ENCODE peak calls at places on chromosomes 13 and 19, in ten cellular contexts. A is nephron progenitor cell; Z is CD8-positive, alpha-beta T cell; O is body of pancreas; P is bronchial epithelial cell; D is A549; K is right atrium auricular region; X is MCF 10A; V is neural progenitor cell; M is fibroblast of villous mesenchyme. J is an unnamed sample.

GRCh38 chr13:78709028-78709427 is 50.1 kb upstream of the OBI1 start:
- DNase-seq in V (no peak), M (no peak), Z (no peak), A (no peak), X (no peak), K (no peak), P (peak; percentile 76), D (no peak), O (no peak), J (no peak)

GRCh38 chr13:25371608-25372274 is at the start of gene ATP8A2:
- DNase-seq in Z (no peak), K (no peak), X (no peak), V (peak; percentile 78), M (no peak), P (no peak), D (no peak), O (no peak), A (no peak), J (no peak)

GRCh38 chr19:50252111-50252886 is 48.9 kb downstream of the MYH14 start:
- DNase-seq in O (peak; percentile 30), M (no peak), D (no peak), X (no peak), V (peak; percentile 27), K (no peak), P (no peak), Z (no peak), A (peak; percentile 66), J (no peak)

GRCh38 chr19:16888629-16889371 is at the start of gene F2RL3:
- DNase-seq in P (no peak), O (peak; percentile 30), D (no peak), A (no peak), V (no peak), M (peak; percentile 59), Z (no peak), X (no peak), K (peak; percentile 63), J (no peak)

GRCh38 chr19:48006762-48007161 is 12.3 kb downstream of the ELSPBP1 start:
- DNase-seq in V (no peak), P (no peak), A (no peak), X (no peak), Z (no peak), O (no peak), D (peak; percentile 51), M (no peak), K (no peak), J (no peak)

GRCh38 chr13:97000295-97000925 is 6.1 kb upstream of the OXGR1 start:
- DNase-seq in D (no peak), Z (no peak), M (peak; percentile 65), K (no peak), A (no peak), X (peak; percentile 60), O (no peak), V (no peak), P (no peak), J (no peak)

GRCh38 chr13:23921451-23921888 is 24.2 kb upstream of the C1QTNF9B start:
- DNase-seq in Z (no peak), O (no peak), K (no peak), X (peak; percentile 63), V (peak; percentile 58), A (no peak), P (peak; percentile 66), D (no peak), M (peak; percentile 62), J (peak; percentile 30)

GRCh38 chr13:76792680-76793334 is 93.4 kb downstream of the KCTD12 start:
- DNase-seq in P (peak; percentile 37), Z (no peak), V (no peak), O (peak; percentile 13), K (no peak), M (peak; percentile 52), D (no peak), X (no peak), A (no peak), J (no peak)

GRCh38 chr19:50981587-50982146 is 2.0 kb downstream of the KLK7 start:
- DNase-seq in X (no peak), K (no peak), O (no peak), D (no peak), Z (no peak), M (no peak), V (no peak), P (no peak), A (no peak), J (no peak)

GRCh38 chr13:29771247-29771646 is 79.2 kb downstream of the UBL3 start:
- DNase-seq in K (no peak), O (no peak), Z (no peak), P (peak; percentile 58), M (peak; percentile 44), X (peak; percentile 45), A (no peak), V (peak; percentile 25), D (no peak), J (peak; percentile 20)

GRCh38 chr19:13042443-13043130 is 47.3 kb downstream of the NFIX start:
- DNase-seq in A (no peak), X (no peak), D (no peak), K (no peak), V (no peak), O (no peak), P (no peak), Z (no peak), M (peak; percentile 49), J (no peak)

GRCh38 chr19:33775731-33776487 is 20.8 kb upstream of the KCTD15 start:
- DNase-seq in Z (no peak), A (no peak), V (no peak), X (no peak), O (no peak), P (no peak), M (no peak), K (no peak), D (no peak), J (no peak)

GRCh38 chr19:48573163-48573505 is 21.2 kb downstream of the SULT2B1 start:
- DNase-seq in Z (no peak), P (no peak), D (no peak), O (no peak), A (no peak), V (peak; percentile 67), M (no peak), X (no peak), K (no peak), J (no peak)

DNA sequence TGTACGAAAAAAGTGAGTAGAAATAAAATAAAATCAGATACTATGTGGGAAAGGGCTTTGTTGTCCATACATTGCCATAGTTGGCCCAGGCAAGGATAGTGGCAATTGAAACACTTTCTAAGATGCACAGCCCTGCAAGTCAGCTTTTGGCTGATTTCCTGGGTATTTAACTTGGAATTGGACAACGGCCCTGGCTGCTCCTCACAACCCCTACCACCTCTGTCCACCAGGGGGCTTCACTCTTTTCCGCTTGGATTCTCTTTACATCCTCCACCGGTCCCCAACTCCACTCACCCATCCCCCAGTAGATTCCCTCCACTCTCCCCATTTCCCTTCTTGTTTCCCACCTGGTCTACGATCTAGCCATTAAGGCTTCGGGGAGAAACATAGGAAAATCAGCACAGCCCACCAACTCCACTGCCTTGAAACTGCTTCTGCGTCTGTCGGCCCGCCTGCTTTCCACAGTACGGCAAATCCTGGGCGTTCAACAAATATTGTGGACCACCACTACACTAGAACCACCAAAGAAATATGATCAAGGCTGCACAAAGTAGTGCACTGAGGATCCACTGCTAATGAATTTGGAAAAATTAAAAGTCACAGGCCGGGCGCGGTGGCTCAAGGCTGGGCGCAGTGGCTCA is 48.6 kb upstream of the GTF3A start:
- DNase-seq in Z (peak; percentile 47), A (peak; percentile 87), P (peak; percentile 31), V (peak; percentile 74), M (peak; percentile 64), D (peak; percentile 62), X (peak; percentile 68), O (peak; percentile 87), K (peak; percentile 74), J (no peak)
- TF ChIP-seq CTCF in Z (peak; percentile 79), A (peak; percentile 76), P (peak; percentile 85), V (peak; percentile 81), M (peak; percentile 91), D (peak; percentile 45), X (peak; percentile 61), O (peak; percentile 77), K (peak; percentile 74), J (peak; percentile 69)

GRCh38 chr13:113406321-113407102 is 42.6 kb upstream of the GRTP1 start:
- DNase-seq in D (no peak), Z (no peak), P (no peak), O (no peak), V (no peak), M (no peak), X (no peak), A (no peak), K (no peak), J (no peak)

GRCh38 chr13:113404366-113404722 is 40.4 kb upstream of the GRTP1 start:
- DNase-seq in V (no peak), K (no peak), A (no peak), M (no peak), P (no peak), O (no peak), Z (no peak), D (no peak), X (no peak), J (no peak)

GRCh38 chr13:113407103-113407530 is 43.2 kb upstream of the GRTP1 start:
- DNase-seq in D (no peak), M (no peak), O (no peak), X (no peak), A (no peak), V (no peak), K (no peak), Z (no peak), P (no peak), J (no peak)

GRCh38 chr13:113404723-113405471 is 41.0 kb upstream of the GRTP1 start:
- DNase-seq in P (no peak), K (no peak), V (no peak), O (no peak), D (no peak), X (no peak), M (no peak), Z (no peak), A (peak; percentile 29), J (no peak)

GRCh38 chr13:113405481-113406300 is 41.8 kb upstream of the GRTP1 start:
- DNase-seq in M (no peak), D (no peak), Z (no peak), O (no peak), V (no peak), K (no peak), X (no peak), P (no peak), A (no peak), J (no peak)
- TF ChIP-seq CTCF in M (no peak), D (no peak), Z (no peak), O (no peak), V (no peak), K (no peak), X (no peak), P (no peak), A (no peak), J (no peak)

DNA sequence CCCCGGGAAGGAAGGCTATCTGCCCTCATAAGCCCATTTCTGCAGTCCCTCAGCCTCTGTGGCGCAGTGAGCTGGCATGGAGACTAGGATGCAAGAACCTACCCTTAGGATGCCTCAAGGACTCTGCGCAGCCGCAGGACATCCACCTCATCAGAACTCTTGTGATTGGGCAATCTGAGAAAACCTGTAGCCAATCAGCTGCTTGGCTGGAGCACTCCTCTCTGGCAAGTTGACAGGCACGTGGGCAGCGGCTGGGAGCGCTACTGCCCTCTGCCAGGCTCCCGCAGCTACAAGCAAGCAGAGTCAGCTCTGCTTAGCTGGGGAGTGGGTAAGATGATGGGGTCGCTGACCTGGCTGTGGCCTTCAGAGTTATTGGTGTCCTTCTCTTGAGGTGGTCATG is 1.5 kb upstream of the ECSIT start:
- DNase-seq in X (peak; percentile 95), M (peak; percentile 78), P (peak; percentile 76), V (peak; percentile 89), O (peak; percentile 84), D (peak; percentile 56), Z (peak; percentile 30), A (peak; percentile 39), K (peak; percentile 85), J (peak; percentile 84)
- TF ChIP-seq CTCF in X (no peak), M (peak; percentile 15), P (peak; percentile 56), V (peak; percentile 46), O (no peak), D (no peak), Z (no peak), A (no peak), K (no peak), J (peak; percentile 51)

GRCh38 chr19:10009714-10010224 is 535 bp downstream of the COL5A3 start:
- DNase-seq in A (no peak), M (peak; percentile 6), Z (no peak), O (no peak), K (no peak), X (no peak), D (no peak), V (no peak), P (no peak), J (no peak)
- TF ChIP-seq CTCF in A (no peak), M (no peak), Z (no peak), O (no peak), K (no peak), X (no peak), D (no peak), V (no peak), P (no peak), J (no peak)

J was measured in foreskin keratinocyte.